ENCODE peak calls at places on chromosomes 7 and 10, in five cellular contexts. G, I, Q, F and S are unnamed samples.

GRCh38 chr10:100518761-100519241 is 860 bp downstream of the SEC31B start:
- DNase-seq in G (peak), I (no peak), Q (peak), F (peak), S (no peak)

GRCh38 chr7:22640269-22640668 is 86.7 kb upstream of the IL6 start:
- DNase-seq in G (no peak), I (no peak), Q (peak), F (no peak), S (no peak)

GRCh38 chr7:151081170-151082101 is 827 bp upstream of the FASTK start:
- DNase-seq in G (peak), I (no peak), Q (no peak), F (peak), S (no peak)

GRCh38 chr7:28754027-28754426 is 204.1 kb downstream of the TRIL start:
- DNase-seq in G (no peak), I (no peak), Q (no peak), F (no peak), S (no peak)

GRCh38 chr10:124743188-124744046 is 761 bp downstream of the FAM53B start:
- DNase-seq in G (peak), I (peak), Q (peak), F (peak), S (no peak)

GRCh38 chr10:72223743-72224101 is 7.6 kb upstream of the ASCC1 start:
- DNase-seq in G (no peak), I (no peak), Q (no peak), F (no peak), S (peak)

GRCh38 chr7:149460493-149461330 is at the start of gene ZNF777:
- DNase-seq in G (peak), I (peak), Q (peak), F (peak), S (peak)

GRCh38 chr10:76984559-76985443 is 652.8 kb downstream of the KCNMA1 start:
- DNase-seq in G (peak), I (no peak), Q (peak), F (peak), S (no peak)

GRCh38 chr10:131684976-131685375 is 215.8 kb upstream of the PPP2R2D start:
- DNase-seq in G (no peak), I (no peak), Q (no peak), F (no peak), S (no peak)

GRCh38 chr10:78685466-78686163 is 383.2 kb upstream of the ZMIZ1 start:
- DNase-seq in G (no peak), I (peak), Q (no peak), F (no peak), S (no peak)

GRCh38 chr7:254337-255037 is 35.5 kb upstream of the FOXL3 start:
- DNase-seq in G (no peak), I (no peak), Q (no peak), F (no peak), S (no peak)

GRCh38 chr10:77649333-77650331 is 12.0 kb upstream of the KCNMA1 start:
- DNase-seq in G (no peak), I (no peak), Q (no peak), F (no peak), S (peak)

GRCh38 chr10:129799942-129800341 is 164.1 kb downstream of the EBF3 start:
- DNase-seq in G (peak), I (peak), Q (no peak), F (no peak), S (no peak)

GRCh38 chr7:114530074-114530611 is 115.5 kb downstream of the FOXP2 start:
- DNase-seq in G (no peak), I (no peak), Q (no peak), F (no peak), S (no peak)

GRCh38 chr7:144404911-144405310 is 1.4 kb upstream of the NOBOX start:
- DNase-seq in G (no peak), I (no peak), Q (no peak), F (no peak), S (no peak)

GRCh38 chr7:48441848-48442492 is 270.7 kb downstream of the ABCA13 start:
- DNase-seq in G (no peak), I (no peak), Q (no peak), F (no peak), S (no peak)

GRCh38 chr7:48443051-48443450 is 271.8 kb downstream of the ABCA13 start:
- DNase-seq in G (no peak), I (no peak), Q (no peak), F (no peak), S (no peak)

GRCh38 chr7:48438196-48438595 is 266.9 kb downstream of the ABCA13 start:
- DNase-seq in G (no peak), I (no peak), Q (no peak), F (no peak), S (no peak)
- H3K27ac ChIP-seq in G (no peak), I (no peak), Q (no peak), F (no peak), S (no peak)

GRCh38 chr7:84642611-84643010 is 448.0 kb upstream of the SEMA3A start:
- DNase-seq in G (no peak), I (no peak), Q (no peak), F (no peak), S (no peak)

DNA sequence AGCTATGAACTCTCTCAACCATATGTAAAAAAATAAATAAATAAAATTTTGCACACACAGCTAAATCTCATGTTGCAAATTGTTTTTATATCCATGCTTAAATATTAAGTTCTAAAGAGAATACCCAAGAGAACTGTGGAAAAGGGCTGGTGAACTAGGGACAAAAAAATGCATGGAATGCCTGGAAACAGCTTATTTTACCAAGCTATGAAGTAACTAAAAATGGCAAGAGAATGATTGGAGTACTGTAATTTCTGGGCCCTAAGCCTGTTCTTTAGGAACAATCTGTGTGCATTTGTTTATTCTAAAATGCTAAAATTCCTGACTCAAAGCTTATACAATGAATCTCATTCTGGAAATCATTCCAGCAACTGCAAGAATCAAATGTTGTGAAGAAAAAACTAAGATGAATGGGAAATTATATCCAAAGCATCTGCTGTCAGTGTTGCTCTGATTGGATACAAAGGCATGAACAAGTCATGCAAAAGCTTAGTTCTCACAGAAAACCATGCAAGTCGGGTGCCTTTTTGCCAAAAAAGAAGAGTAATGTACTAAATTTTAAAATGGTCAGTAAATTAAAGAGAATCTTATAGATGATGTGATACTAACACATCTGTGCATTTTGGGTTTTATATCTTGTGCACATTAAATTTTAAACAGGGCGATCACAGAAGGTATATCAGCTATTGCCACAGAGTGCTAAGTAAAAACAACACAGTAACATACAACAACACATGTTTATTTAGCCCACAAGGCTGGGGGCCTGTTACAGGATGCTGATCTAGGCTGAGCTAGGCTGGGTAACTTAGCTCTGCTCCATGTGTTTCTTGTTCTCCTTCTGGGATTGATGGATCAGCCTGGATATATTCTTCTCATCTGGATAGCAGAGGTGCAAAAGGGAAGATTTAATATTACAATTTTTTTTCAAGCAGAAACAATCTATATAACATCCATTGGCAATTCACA is 453.5 kb upstream of the SEMA3A start:
- DNase-seq in G (no peak), I (no peak), Q (no peak), F (no peak), S (no peak)
- H3K27ac ChIP-seq in G (no peak), I (no peak), Q (no peak), F (no peak), S (no peak)

GRCh38 chr7:44396931-44397525 is 71.6 kb upstream of the CAMK2B start:
- DNase-seq in G (no peak), I (peak), Q (no peak), F (no peak), S (peak)

GRCh38 chr7:44398506-44398905 is 73.1 kb upstream of the CAMK2B start:
- DNase-seq in G (no peak), I (peak), Q (no peak), F (peak), S (no peak)

GRCh38 chr7:44400033-44400511 is 74.7 kb upstream of the CAMK2B start:
- DNase-seq in G (no peak), I (peak), Q (no peak), F (no peak), S (no peak)

GRCh38 chr7:44396498-44396897 is 71.1 kb upstream of the CAMK2B start:
- DNase-seq in G (no peak), I (no peak), Q (no peak), F (no peak), S (no peak)

GRCh38 chr7:44398953-44399574 is 73.7 kb upstream of the CAMK2B start:
- DNase-seq in G (no peak), I (peak), Q (no peak), F (no peak), S (no peak)
- H3K27ac ChIP-seq in G (no peak), I (no peak), Q (no peak), F (no peak), S (no peak)

GRCh38 chr7:19963695-19964094 is 190.3 kb upstream of the TMEM196 start:
- DNase-seq in G (no peak), I (no peak), Q (no peak), F (no peak), S (no peak)

GRCh38 chr7:19964198-19964597 is 190.8 kb upstream of the TMEM196 start:
- DNase-seq in G (no peak), I (no peak), Q (no peak), F (no peak), S (no peak)

GRCh38 chr7:19957664-19958063 is 184.2 kb upstream of the TMEM196 start:
- DNase-seq in G (no peak), I (no peak), Q (no peak), F (no peak), S (no peak)

DNA sequence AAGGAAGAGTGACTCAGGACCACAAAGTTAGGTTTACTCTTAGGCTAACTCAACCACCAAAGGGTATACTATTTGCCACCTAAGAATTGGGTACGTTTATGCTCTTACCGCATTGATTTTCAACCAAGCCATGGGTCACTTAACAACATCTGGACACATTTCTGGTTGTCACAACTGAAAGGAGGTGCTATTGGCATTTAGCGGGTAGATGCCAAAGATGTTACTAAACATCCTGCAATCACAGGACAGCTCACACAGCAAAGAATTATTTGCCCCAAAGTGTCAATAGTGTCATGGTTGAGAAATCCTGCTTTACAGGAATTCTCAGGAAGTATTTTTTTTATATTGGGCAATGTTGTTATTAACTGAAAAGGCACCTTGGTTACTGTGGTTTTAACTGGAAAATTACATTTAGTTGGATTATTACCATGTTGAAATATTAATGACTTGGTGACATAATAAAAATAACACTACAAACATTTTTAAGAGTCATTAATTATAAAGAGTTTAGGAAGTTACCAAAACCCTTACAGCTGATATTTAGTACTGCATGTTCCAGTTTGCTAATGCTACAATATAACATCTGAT is 185.0 kb upstream of the TMEM196 start:
- DNase-seq in G (no peak), I (no peak), Q (no peak), F (no peak), S (no peak)
- H3K27ac ChIP-seq in G (no peak), I (no peak), Q (no peak), F (no peak), S (no peak)